ENCODE peak calls at places on chromosome 6, in five cellular contexts. M is heart right ventricle, V is GM03348, I is MV-4-11, A is SW480. J is an unnamed sample.

GRCh38 chr6:72969666-72970065 is 255.6 kb downstream of the KHDC1L start:
- DNase-seq in M (no peak), V (no peak), I (no peak), A (no peak), J (no peak)

GRCh38 chr6:53035549-53036213 is 29.5 kb upstream of the FBXO9 start:
- DNase-seq in M (no peak), V (no peak), I (no peak), A (no peak), J (peak)

GRCh38 chr6:162337412-162337811 is 390.2 kb downstream of the PRKN start:
- DNase-seq in M (no peak), V (no peak), I (no peak), A (no peak), J (no peak)

GRCh38 chr6:12296255-12296573 is 6.1 kb downstream of the EDN1 start:
- DNase-seq in M (no peak), V (peak), I (no peak), A (no peak), J (no peak)

GRCh38 chr6:149482542-149483261 is 2.1 kb downstream of the ZC3H12D start:
- DNase-seq in M (no peak), V (no peak), I (peak), A (no peak), J (no peak)

GRCh38 chr6:1871936-1872335 is 262.2 kb downstream of the FOXC1 start:
- DNase-seq in M (peak), V (peak), I (no peak), A (no peak), J (peak)

GRCh38 chr6:169852504-169853195 is 101.2 kb downstream of the ERMARD start:
- DNase-seq in M (no peak), V (no peak), I (no peak), A (no peak), J (peak)

GRCh38 chr6:144816936-144817335 is 531.8 kb downstream of the UTRN start:
- DNase-seq in M (no peak), V (no peak), I (no peak), A (no peak), J (no peak)

GRCh38 chr6:36126553-36127458 is 3.5 kb upstream of the MAPK13 start:
- DNase-seq in M (no peak), V (no peak), I (peak), A (peak), J (no peak)

GRCh38 chr6:73248192-73248898 is 14.7 kb downstream of the KHDC1 start:
- DNase-seq in M (no peak), V (no peak), I (no peak), A (no peak), J (no peak)

J was measured in testis.